ENCODE peak calls at places on chromosomes 3 and 15, in six cellular contexts. One of them, this sample, is unnamed.
A peak's percentile ranks its signal among the peaks of the same experiment; 100 is the strongest.

GRCh38 chr3:70180664-70181063 is 131.8 kb downstream of the MDFIC2 start:
- DNase-seq in cardiac fibroblast: no peak
- DNase-seq in activated naive CD4-positive, alpha-beta T cell: no peak
- DNase-seq in heart left ventricle: no peak
- DNase-seq in AG20443: no peak
- DNase-seq in AG08396: no peak
- DNase-seq in this sample: no peak

GRCh38 chr15:68542771-68543544 is 35.8 kb upstream of the CORO2B start:
- DNase-seq in cardiac fibroblast: peak; percentile 91
- DNase-seq in activated naive CD4-positive, alpha-beta T cell: no peak
- DNase-seq in heart left ventricle: peak; percentile 74
- DNase-seq in AG20443: peak; percentile 93
- DNase-seq in AG08396: peak; percentile 87
- DNase-seq in this sample: no peak

GRCh38 chr15:22903961-22904534 is 65.6 kb downstream of the NIPA2 start:
- DNase-seq in cardiac fibroblast: no peak
- DNase-seq in activated naive CD4-positive, alpha-beta T cell: no peak
- DNase-seq in heart left ventricle: no peak
- DNase-seq in AG20443: no peak
- DNase-seq in AG08396: no peak
- DNase-seq in this sample: no peak

GRCh38 chr3:129690406-129690805 is 83.9 kb upstream of the PLXND1 start:
- DNase-seq in cardiac fibroblast: peak; percentile 82
- DNase-seq in activated naive CD4-positive, alpha-beta T cell: no peak
- DNase-seq in heart left ventricle: no peak
- DNase-seq in AG20443: peak; percentile 33
- DNase-seq in AG08396: peak; percentile 42
- DNase-seq in this sample: peak; percentile 8

GRCh38 chr15:90680371-90680935 is 36.7 kb upstream of the BLM start:
- DNase-seq in cardiac fibroblast: peak; percentile 95
- DNase-seq in activated naive CD4-positive, alpha-beta T cell: no peak
- DNase-seq in heart left ventricle: no peak
- DNase-seq in AG20443: peak; percentile 86
- DNase-seq in AG08396: peak; percentile 79
- DNase-seq in this sample: no peak

GRCh38 chr3:52397676-52398399 is 47.1 kb downstream of the SEMA3G start:
- DNase-seq in cardiac fibroblast: no peak
- DNase-seq in activated naive CD4-positive, alpha-beta T cell: no peak
- DNase-seq in heart left ventricle: peak; percentile 17
- DNase-seq in AG20443: no peak
- DNase-seq in AG08396: no peak
- DNase-seq in this sample: no peak

GRCh38 chr3:40768536-40768935 is 243.8 kb downstream of the ZNF621 start:
- DNase-seq in cardiac fibroblast: peak; percentile 59
- DNase-seq in activated naive CD4-positive, alpha-beta T cell: no peak
- DNase-seq in heart left ventricle: no peak
- DNase-seq in AG20443: no peak
- DNase-seq in AG08396: no peak
- DNase-seq in this sample: no peak

GRCh38 chr3:132695006-132695405 is 27.2 kb downstream of the NPHP3 start:
- DNase-seq in cardiac fibroblast: no peak
- DNase-seq in activated naive CD4-positive, alpha-beta T cell: no peak
- DNase-seq in heart left ventricle: no peak
- DNase-seq in AG20443: no peak
- DNase-seq in AG08396: no peak
- DNase-seq in this sample: no peak

GRCh38 chr3:184231671-184232070 is 2.3 kb downstream of the VWA5B2 start:
- DNase-seq in cardiac fibroblast: no peak
- DNase-seq in activated naive CD4-positive, alpha-beta T cell: no peak
- DNase-seq in heart left ventricle: no peak
- DNase-seq in AG20443: no peak
- DNase-seq in AG08396: no peak
- DNase-seq in this sample: no peak

GRCh38 chr3:23923786-23924185 is 6.9 kb downstream of the RPL15 start:
- DNase-seq in cardiac fibroblast: peak; percentile 46
- DNase-seq in activated naive CD4-positive, alpha-beta T cell: no peak
- DNase-seq in heart left ventricle: no peak
- DNase-seq in AG20443: no peak
- DNase-seq in AG08396: no peak
- DNase-seq in this sample: no peak

GRCh38 chr15:90876046-90876445 is 7.7 kb downstream of the FURIN start:
- DNase-seq in cardiac fibroblast: no peak
- DNase-seq in activated naive CD4-positive, alpha-beta T cell: no peak
- DNase-seq in heart left ventricle: no peak
- DNase-seq in AG20443: no peak
- DNase-seq in AG08396: no peak
- DNase-seq in this sample: no peak

GRCh38 chr15:98865397-98866339 is 141.9 kb downstream of the PGPEP1L start:
- DNase-seq in cardiac fibroblast: peak; percentile 82
- DNase-seq in activated naive CD4-positive, alpha-beta T cell: peak; percentile 54
- DNase-seq in heart left ventricle: peak; percentile 84
- DNase-seq in AG20443: peak; percentile 85
- DNase-seq in AG08396: peak; percentile 80
- DNase-seq in this sample: peak; percentile 41

GRCh38 chr3:39911465-39912309 is 102.3 kb downstream of the MYRIP start:
- DNase-seq in cardiac fibroblast: peak; percentile 18
- DNase-seq in activated naive CD4-positive, alpha-beta T cell: no peak
- DNase-seq in heart left ventricle: no peak
- DNase-seq in AG20443: peak; percentile 58
- DNase-seq in AG08396: no peak
- DNase-seq in this sample: no peak

GRCh38 chr3:71380096-71380495 is 203.4 kb downstream of the FOXP1 start:
- DNase-seq in cardiac fibroblast: no peak
- DNase-seq in activated naive CD4-positive, alpha-beta T cell: no peak
- DNase-seq in heart left ventricle: no peak
- DNase-seq in AG20443: no peak
- DNase-seq in AG08396: no peak
- DNase-seq in this sample: no peak

GRCh38 chr3:79366414-79366813 is 401.4 kb downstream of the ROBO1 start:
- DNase-seq in cardiac fibroblast: peak; percentile 50
- DNase-seq in activated naive CD4-positive, alpha-beta T cell: no peak
- DNase-seq in heart left ventricle: no peak
- DNase-seq in AG20443: no peak
- DNase-seq in AG08396: no peak
- DNase-seq in this sample: no peak

GRCh38 chr15:38885477-38885952 is 320.9 kb upstream of the RASGRP1 start:
- DNase-seq in cardiac fibroblast: peak; percentile 48
- DNase-seq in activated naive CD4-positive, alpha-beta T cell: no peak
- DNase-seq in heart left ventricle: no peak
- DNase-seq in AG20443: no peak
- DNase-seq in AG08396: no peak
- DNase-seq in this sample: no peak

GRCh38 chr15:64180235-64180824 is 17.5 kb upstream of the PPIB start:
- DNase-seq in cardiac fibroblast: no peak
- DNase-seq in activated naive CD4-positive, alpha-beta T cell: no peak
- DNase-seq in heart left ventricle: no peak
- DNase-seq in AG20443: no peak
- DNase-seq in AG08396: no peak
- DNase-seq in this sample: no peak

GRCh38 chr15:80375968-80376891 is 28.0 kb upstream of the ARNT2 start:
- DNase-seq in cardiac fibroblast: no peak
- DNase-seq in activated naive CD4-positive, alpha-beta T cell: no peak
- DNase-seq in heart left ventricle: no peak
- DNase-seq in AG20443: no peak
- DNase-seq in AG08396: no peak
- DNase-seq in this sample: no peak

GRCh38 chr3:118641608-118642007 is 393.0 kb downstream of the IGSF11 start:
- DNase-seq in cardiac fibroblast: no peak
- DNase-seq in activated naive CD4-positive, alpha-beta T cell: no peak
- DNase-seq in heart left ventricle: no peak
- DNase-seq in AG20443: no peak
- DNase-seq in AG08396: no peak
- DNase-seq in this sample: no peak

GRCh38 chr3:62539762-62540161 is 166.4 kb upstream of the FEZF2 start:
- DNase-seq in cardiac fibroblast: no peak
- DNase-seq in activated naive CD4-positive, alpha-beta T cell: no peak
- DNase-seq in heart left ventricle: no peak
- DNase-seq in AG20443: no peak
- DNase-seq in AG08396: no peak
- DNase-seq in this sample: no peak

GRCh38 chr3:187208159-187208558 is 10.9 kb downstream of the RTP1 start:
- DNase-seq in cardiac fibroblast: peak; percentile 66
- DNase-seq in activated naive CD4-positive, alpha-beta T cell: no peak
- DNase-seq in heart left ventricle: no peak
- DNase-seq in AG20443: no peak
- DNase-seq in AG08396: no peak
- DNase-seq in this sample: no peak

GRCh38 chr3:147343926-147344325 is 62.4 kb downstream of the ZIC4 start:
- DNase-seq in cardiac fibroblast: no peak
- DNase-seq in activated naive CD4-positive, alpha-beta T cell: no peak
- DNase-seq in heart left ventricle: no peak
- DNase-seq in AG20443: no peak
- DNase-seq in AG08396: no peak
- DNase-seq in this sample: no peak

GRCh38 chr3:5232570-5232969 is 45.1 kb downstream of the EDEM1 start:
- DNase-seq in cardiac fibroblast: no peak
- DNase-seq in activated naive CD4-positive, alpha-beta T cell: no peak
- DNase-seq in heart left ventricle: no peak
- DNase-seq in AG20443: no peak
- DNase-seq in AG08396: no peak
- DNase-seq in this sample: no peak

GRCh38 chr15:101252836-101253235 is 988 bp upstream of the CHSY1 start:
- DNase-seq in cardiac fibroblast: no peak
- DNase-seq in activated naive CD4-positive, alpha-beta T cell: no peak
- DNase-seq in heart left ventricle: no peak
- DNase-seq in AG20443: no peak
- DNase-seq in AG08396: no peak
- DNase-seq in this sample: no peak

GRCh38 chr15:41543521-41543870 is 561 bp downstream of the RPAP1 start:
- DNase-seq in cardiac fibroblast: no peak
- DNase-seq in activated naive CD4-positive, alpha-beta T cell: no peak
- DNase-seq in heart left ventricle: no peak
- DNase-seq in AG20443: no peak
- DNase-seq in AG08396: no peak
- DNase-seq in this sample: no peak

GRCh38 chr15:48392356-48392755 is 61.1 kb downstream of the DUT start:
- DNase-seq in cardiac fibroblast: no peak
- DNase-seq in activated naive CD4-positive, alpha-beta T cell: no peak
- DNase-seq in heart left ventricle: peak; percentile 62
- DNase-seq in AG20443: no peak
- DNase-seq in AG08396: no peak
- DNase-seq in this sample: no peak

GRCh38 chr3:47780727-47781325 is 867 bp downstream of the SMARCC1 start:
- DNase-seq in cardiac fibroblast: peak; percentile 48
- DNase-seq in activated naive CD4-positive, alpha-beta T cell: no peak
- DNase-seq in heart left ventricle: no peak
- DNase-seq in AG20443: peak; percentile 14
- DNase-seq in AG08396: peak; percentile 12
- DNase-seq in this sample: no peak

GRCh38 chr3:197286678-197287077 is 11.7 kb downstream of the DLG1 start:
- DNase-seq in cardiac fibroblast: no peak
- DNase-seq in activated naive CD4-positive, alpha-beta T cell: no peak
- DNase-seq in heart left ventricle: no peak
- DNase-seq in AG20443: no peak
- DNase-seq in AG08396: no peak
- DNase-seq in this sample: no peak

GRCh38 chr3:138332472-138333073 is 2.9 kb upstream of the NME9 start:
- DNase-seq in cardiac fibroblast: peak; percentile 70
- DNase-seq in activated naive CD4-positive, alpha-beta T cell: no peak
- DNase-seq in heart left ventricle: no peak
- DNase-seq in AG20443: peak; percentile 65
- DNase-seq in AG08396: peak; percentile 61
- DNase-seq in this sample: no peak

GRCh38 chr15:61364871-61365270 is 135.8 kb upstream of the RORA start:
- DNase-seq in cardiac fibroblast: no peak
- DNase-seq in activated naive CD4-positive, alpha-beta T cell: no peak
- DNase-seq in heart left ventricle: peak; percentile 22
- DNase-seq in AG20443: no peak
- DNase-seq in AG08396: no peak
- DNase-seq in this sample: no peak

GRCh38 chr15:71259866-71260265 is 144.6 kb downstream of the THSD4 start:
- DNase-seq in cardiac fibroblast: no peak
- DNase-seq in activated naive CD4-positive, alpha-beta T cell: no peak
- DNase-seq in heart left ventricle: no peak
- DNase-seq in AG20443: no peak
- DNase-seq in AG08396: no peak
- DNase-seq in this sample: no peak

GRCh38 chr3:111956995-111957736 is 21.7 kb upstream of the ABHD10 start:
- DNase-seq in cardiac fibroblast: no peak
- DNase-seq in activated naive CD4-positive, alpha-beta T cell: no peak
- DNase-seq in heart left ventricle: no peak
- DNase-seq in AG20443: no peak
- DNase-seq in AG08396: no peak
- DNase-seq in this sample: no peak

GRCh38 chr3:175989161-175989560 is 1130.0 kb downstream of the NAALADL2 start:
- DNase-seq in cardiac fibroblast: no peak
- DNase-seq in activated naive CD4-positive, alpha-beta T cell: no peak
- DNase-seq in heart left ventricle: no peak
- DNase-seq in AG20443: no peak
- DNase-seq in AG08396: no peak
- DNase-seq in this sample: no peak

GRCh38 chr3:71926690-71927089 is 141.7 kb upstream of the PROK2 start:
- DNase-seq in cardiac fibroblast: no peak
- DNase-seq in activated naive CD4-positive, alpha-beta T cell: no peak
- DNase-seq in heart left ventricle: no peak
- DNase-seq in AG20443: no peak
- DNase-seq in AG08396: no peak
- DNase-seq in this sample: no peak

GRCh38 chr15:100650685-100651084 is 48.3 kb downstream of the ASB7 start:
- DNase-seq in cardiac fibroblast: no peak
- DNase-seq in activated naive CD4-positive, alpha-beta T cell: no peak
- DNase-seq in heart left ventricle: no peak
- DNase-seq in AG20443: no peak
- DNase-seq in AG08396: no peak
- DNase-seq in this sample: no peak

GRCh38 chr15:67063689-67064606 is 1.5 kb upstream of the SMAD3 start:
- DNase-seq in cardiac fibroblast: no peak
- DNase-seq in activated naive CD4-positive, alpha-beta T cell: no peak
- DNase-seq in heart left ventricle: peak; percentile 53
- DNase-seq in AG20443: no peak
- DNase-seq in AG08396: no peak
- DNase-seq in this sample: no peak

GRCh38 chr15:100670505-100671021 is 68.2 kb downstream of the ASB7 start:
- DNase-seq in cardiac fibroblast: no peak
- DNase-seq in activated naive CD4-positive, alpha-beta T cell: no peak
- DNase-seq in heart left ventricle: no peak
- DNase-seq in AG20443: no peak
- DNase-seq in AG08396: no peak
- DNase-seq in this sample: no peak

GRCh38 chr15:36814708-36815107 is 235.3 kb downstream of the CDIN1 start:
- DNase-seq in cardiac fibroblast: no peak
- DNase-seq in activated naive CD4-positive, alpha-beta T cell: no peak
- DNase-seq in heart left ventricle: no peak
- DNase-seq in AG20443: no peak
- DNase-seq in AG08396: peak; percentile 23
- DNase-seq in this sample: no peak

GRCh38 chr3:185561958-185562357 is 9.6 kb upstream of the LIPH start:
- DNase-seq in cardiac fibroblast: no peak
- DNase-seq in activated naive CD4-positive, alpha-beta T cell: no peak
- DNase-seq in heart left ventricle: no peak
- DNase-seq in AG20443: no peak
- DNase-seq in AG08396: no peak
- DNase-seq in this sample: no peak